ENCODE peak calls at places on chromosomes 6 and 20, in nine cellular contexts. One of them, this sample, is unnamed. For H3K4me1, the result is how much of the 10 kb centered on the place peaks cover.

GRCh38 chr6:92684386-92684785 is 735.0 kb downstream of the EPHA7 start:
- DNase-seq in body of pancreas: no peak
- DNase-seq in CD8-positive, alpha-beta T cell: no peak
- DNase-seq in A673: no peak
- DNase-seq in endothelial cell of umbilical vein: no peak
- DNase-seq in IMR-90: peak
- DNase-seq in ovary: no peak
- DNase-seq in thyroid gland: no peak
- DNase-seq in MM.1S: no peak
- DNase-seq in this sample: no peak

GRCh38 chr6:18792832-18793231 is 405.7 kb downstream of the RNF144B start:
- DNase-seq in CD8-positive, alpha-beta T cell: no peak
- DNase-seq in endothelial cell of umbilical vein: no peak
- DNase-seq in ovary: no peak
- DNase-seq in A673: no peak
- DNase-seq in IMR-90: no peak
- DNase-seq in MM.1S: no peak
- DNase-seq in thyroid gland: no peak
- DNase-seq in body of pancreas: no peak
- DNase-seq in this sample: no peak

GRCh38 chr6:11814116-11814515 is 35.5 kb upstream of the ADTRP start:
- DNase-seq in ovary: no peak
- DNase-seq in MM.1S: no peak
- DNase-seq in IMR-90: no peak
- DNase-seq in endothelial cell of umbilical vein: no peak
- DNase-seq in thyroid gland: no peak
- DNase-seq in body of pancreas: peak
- DNase-seq in A673: no peak
- DNase-seq in CD8-positive, alpha-beta T cell: no peak
- DNase-seq in this sample: no peak

GRCh38 chr6:106525111-106525884 is 104.0 kb downstream of the RTN4IP1 start:
- DNase-seq in CD8-positive, alpha-beta T cell: no peak
- DNase-seq in IMR-90: no peak
- DNase-seq in A673: no peak
- DNase-seq in ovary: no peak
- DNase-seq in endothelial cell of umbilical vein: peak
- DNase-seq in body of pancreas: no peak
- DNase-seq in MM.1S: peak
- DNase-seq in thyroid gland: no peak
- DNase-seq in this sample: no peak

GRCh38 chr6:119985952-119986736 is 636.6 kb upstream of the MAN1A1 start:
- DNase-seq in IMR-90: no peak
- DNase-seq in body of pancreas: no peak
- DNase-seq in CD8-positive, alpha-beta T cell: no peak
- DNase-seq in ovary: no peak
- DNase-seq in A673: no peak
- DNase-seq in thyroid gland: no peak
- DNase-seq in endothelial cell of umbilical vein: no peak
- DNase-seq in MM.1S: no peak
- DNase-seq in this sample: no peak

GRCh38 chr6:8627085-8627861 is 191.9 kb upstream of the SLC35B3 start:
- DNase-seq in thyroid gland: no peak
- DNase-seq in A673: peak
- DNase-seq in endothelial cell of umbilical vein: no peak
- DNase-seq in body of pancreas: no peak
- DNase-seq in ovary: no peak
- DNase-seq in IMR-90: no peak
- DNase-seq in MM.1S: no peak
- DNase-seq in CD8-positive, alpha-beta T cell: no peak
- DNase-seq in this sample: no peak

GRCh38 chr6:138999949-139000725 is 12.1 kb upstream of the REPS1 start:
- DNase-seq in IMR-90: no peak
- DNase-seq in A673: no peak
- DNase-seq in body of pancreas: no peak
- DNase-seq in MM.1S: peak
- DNase-seq in thyroid gland: no peak
- DNase-seq in CD8-positive, alpha-beta T cell: no peak
- DNase-seq in endothelial cell of umbilical vein: no peak
- DNase-seq in ovary: no peak
- DNase-seq in this sample: no peak

GRCh38 chr6:55941713-55942112 is 66.3 kb upstream of the BMP5 start:
- DNase-seq in thyroid gland: no peak
- DNase-seq in IMR-90: peak
- DNase-seq in ovary: no peak
- DNase-seq in endothelial cell of umbilical vein: peak
- DNase-seq in CD8-positive, alpha-beta T cell: no peak
- DNase-seq in body of pancreas: no peak
- DNase-seq in MM.1S: no peak
- DNase-seq in A673: peak
- DNase-seq in this sample: no peak

GRCh38 chr6:34237722-34238506 is 1.2 kb downstream of the HMGA1 start:
- DNase-seq in IMR-90: peak
- DNase-seq in endothelial cell of umbilical vein: no peak
- DNase-seq in CD8-positive, alpha-beta T cell: peak
- DNase-seq in MM.1S: peak
- DNase-seq in ovary: no peak
- DNase-seq in body of pancreas: peak
- DNase-seq in A673: peak
- DNase-seq in thyroid gland: peak
- DNase-seq in this sample: peak

GRCh38 chr6:108544586-108544985 is 16.1 kb upstream of the FOXO3 start:
- DNase-seq in IMR-90: peak
- DNase-seq in body of pancreas: no peak
- DNase-seq in endothelial cell of umbilical vein: no peak
- DNase-seq in A673: no peak
- DNase-seq in CD8-positive, alpha-beta T cell: no peak
- DNase-seq in ovary: no peak
- DNase-seq in thyroid gland: no peak
- DNase-seq in MM.1S: no peak
- DNase-seq in this sample: no peak

GRCh38 chr6:40640591-40641293 is 53.6 kb upstream of the LRFN2 start:
- DNase-seq in endothelial cell of umbilical vein: no peak
- DNase-seq in MM.1S: no peak
- DNase-seq in thyroid gland: no peak
- DNase-seq in ovary: peak
- DNase-seq in A673: no peak
- DNase-seq in body of pancreas: peak
- DNase-seq in CD8-positive, alpha-beta T cell: peak
- DNase-seq in IMR-90: no peak
- DNase-seq in this sample: no peak

GRCh38 chr20:51966296-51966971 is 164.1 kb upstream of the SALL4 start:
- DNase-seq in ovary: no peak
- DNase-seq in thyroid gland: peak
- DNase-seq in body of pancreas: peak
- DNase-seq in MM.1S: peak
- DNase-seq in CD8-positive, alpha-beta T cell: no peak
- DNase-seq in IMR-90: peak
- DNase-seq in endothelial cell of umbilical vein: peak
- DNase-seq in A673: peak
- DNase-seq in this sample: peak

GRCh38 chr6:141123084-141123483 is 1009.6 kb upstream of the GJE1 start:
- DNase-seq in CD8-positive, alpha-beta T cell: no peak
- DNase-seq in MM.1S: no peak
- DNase-seq in endothelial cell of umbilical vein: no peak
- DNase-seq in A673: no peak
- DNase-seq in body of pancreas: no peak
- DNase-seq in IMR-90: peak
- DNase-seq in ovary: no peak
- DNase-seq in thyroid gland: no peak
- DNase-seq in this sample: no peak
- TF ChIP-seq CTCF in CD8-positive, alpha-beta T cell: no peak
- TF ChIP-seq CTCF in MM.1S: no peak
- TF ChIP-seq CTCF in endothelial cell of umbilical vein: no peak
- TF ChIP-seq CTCF in A673: no peak
- TF ChIP-seq CTCF in body of pancreas: no peak
- TF ChIP-seq CTCF in IMR-90: no peak
- TF ChIP-seq CTCF in ovary: no peak
- TF ChIP-seq CTCF in thyroid gland: no peak
- TF ChIP-seq CTCF in this sample: no peak

GRCh38 chr6:162151050-162151658 is 576.4 kb downstream of the PRKN start:
- DNase-seq in ovary: no peak
- DNase-seq in MM.1S: peak
- DNase-seq in body of pancreas: no peak
- DNase-seq in A673: no peak
- DNase-seq in IMR-90: no peak
- DNase-seq in endothelial cell of umbilical vein: no peak
- DNase-seq in thyroid gland: peak
- DNase-seq in CD8-positive, alpha-beta T cell: no peak
- DNase-seq in this sample: peak
- H3K4me3 ChIP-seq in ovary: no peak
- H3K4me3 ChIP-seq in MM.1S: peak
- H3K4me3 ChIP-seq in body of pancreas: no peak
- H3K4me3 ChIP-seq in A673: no peak
- H3K4me3 ChIP-seq in IMR-90: no peak
- H3K4me3 ChIP-seq in endothelial cell of umbilical vein: no peak
- H3K4me3 ChIP-seq in thyroid gland: no peak
- H3K4me3 ChIP-seq in CD8-positive, alpha-beta T cell: no peak
- H3K4me3 ChIP-seq in this sample: peak

DNA sequence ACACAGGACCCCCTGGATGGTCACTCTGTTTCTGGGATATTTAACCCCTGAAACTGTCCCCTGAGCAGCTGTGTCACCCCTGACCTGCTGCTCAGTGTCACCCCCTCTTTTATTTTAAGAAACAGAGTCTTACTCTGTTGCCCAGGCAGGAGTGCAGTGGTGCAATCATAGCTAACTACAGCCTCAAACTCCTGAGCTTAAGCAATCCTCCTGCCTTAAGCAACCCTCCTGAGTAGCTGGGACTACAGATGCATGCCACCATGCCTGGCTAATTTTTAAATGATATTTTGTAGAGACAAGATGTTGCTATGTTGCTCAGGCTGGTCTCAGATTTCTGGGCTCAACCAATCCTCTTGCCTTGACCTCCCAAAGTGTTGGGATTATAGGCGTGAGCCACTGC is 21.5 kb upstream of the GTSF1L start:
- DNase-seq in CD8-positive, alpha-beta T cell: no peak
- DNase-seq in ovary: no peak
- DNase-seq in thyroid gland: no peak
- DNase-seq in MM.1S: no peak
- DNase-seq in IMR-90: peak
- DNase-seq in body of pancreas: no peak
- DNase-seq in A673: no peak
- DNase-seq in endothelial cell of umbilical vein: no peak
- DNase-seq in this sample: no peak
- H3K4me1 ChIP-seq in CD8-positive, alpha-beta T cell: under half
- H3K4me1 ChIP-seq in ovary: under half
- H3K4me1 ChIP-seq in thyroid gland: under half
- H3K4me1 ChIP-seq in MM.1S: under half
- H3K4me1 ChIP-seq in IMR-90: under half
- H3K4me1 ChIP-seq in body of pancreas: under half
- H3K4me1 ChIP-seq in A673: under half
- H3K4me1 ChIP-seq in endothelial cell of umbilical vein: under half
- H3K4me1 ChIP-seq in this sample: under half

GRCh38 chr6:26493258-26493657 is 6.8 kb upstream of the BTN1A1 start:
- DNase-seq in ovary: no peak
- DNase-seq in CD8-positive, alpha-beta T cell: no peak
- DNase-seq in body of pancreas: no peak
- DNase-seq in MM.1S: peak
- DNase-seq in endothelial cell of umbilical vein: peak
- DNase-seq in IMR-90: peak
- DNase-seq in thyroid gland: no peak
- DNase-seq in A673: peak
- DNase-seq in this sample: no peak
- TF ChIP-seq CTCF in ovary: no peak
- TF ChIP-seq CTCF in CD8-positive, alpha-beta T cell: peak
- TF ChIP-seq CTCF in body of pancreas: no peak
- TF ChIP-seq CTCF in MM.1S: peak
- TF ChIP-seq CTCF in endothelial cell of umbilical vein: peak
- TF ChIP-seq CTCF in IMR-90: peak
- TF ChIP-seq CTCF in thyroid gland: no peak
- TF ChIP-seq CTCF in A673: peak
- TF ChIP-seq CTCF in this sample: no peak

DNA sequence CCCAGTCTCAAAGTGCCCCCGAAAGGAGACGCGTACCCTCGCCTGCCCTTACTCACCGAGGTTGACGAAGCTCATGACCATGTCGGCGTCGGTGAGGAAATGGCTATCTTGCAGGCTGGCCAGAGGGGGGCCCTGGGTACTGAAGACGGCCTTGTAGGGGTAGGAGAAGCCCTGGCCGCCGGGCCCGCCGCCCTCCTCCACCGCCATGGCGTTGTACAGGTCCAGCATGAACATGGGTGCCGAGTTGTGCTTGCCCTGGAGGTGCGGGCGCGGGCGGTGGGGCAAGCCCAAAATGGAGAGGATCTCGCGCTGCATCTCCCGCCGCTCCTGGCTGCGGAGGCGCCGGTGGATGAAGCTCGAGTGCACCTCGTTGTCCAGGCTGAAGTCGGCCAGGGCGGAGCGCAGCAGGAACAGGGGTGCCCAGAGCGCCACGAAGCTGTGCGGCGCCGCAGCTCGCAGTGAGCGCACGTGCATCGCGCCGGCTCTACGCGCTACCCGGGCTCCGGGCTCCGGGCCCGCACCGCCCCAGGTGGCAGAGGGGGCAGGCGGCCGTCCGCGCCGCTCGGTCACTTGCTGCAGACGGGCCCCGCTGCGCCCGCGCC is 691 bp downstream of the BMP7 start:
- DNase-seq in ovary: no peak
- DNase-seq in IMR-90: no peak
- DNase-seq in CD8-positive, alpha-beta T cell: no peak
- DNase-seq in A673: no peak
- DNase-seq in endothelial cell of umbilical vein: no peak
- DNase-seq in body of pancreas: no peak
- DNase-seq in thyroid gland: peak
- DNase-seq in MM.1S: no peak
- DNase-seq in this sample: no peak
- H3K4me3 ChIP-seq in ovary: no peak
- H3K4me3 ChIP-seq in IMR-90: no peak
- H3K4me3 ChIP-seq in CD8-positive, alpha-beta T cell: no peak
- H3K4me3 ChIP-seq in A673: peak
- H3K4me3 ChIP-seq in endothelial cell of umbilical vein: no peak
- H3K4me3 ChIP-seq in body of pancreas: no peak
- H3K4me3 ChIP-seq in thyroid gland: peak
- H3K4me3 ChIP-seq in MM.1S: no peak
- H3K4me3 ChIP-seq in this sample: peak

This sample was measured in psoas muscle.